ENCODE peak calls at places on chromosomes 1 and 21, in five cellular contexts. One of them, this sample, is unnamed.

GRCh38 chr21:44582980-44583799 is 2.8 kb upstream of the KRTAP10-5 start:
- DNase-seq in DND-41: no peak
- DNase-seq in hepatocyte: peak; percentile 41
- DNase-seq in right cardiac atrium: peak; percentile 31
- DNase-seq in upper lobe of right lung: no peak
- DNase-seq in this sample: no peak

GRCh38 chr1:86852289-86852688 is 61.6 kb downstream of the SELENOF start:
- DNase-seq in right cardiac atrium: no peak
- DNase-seq in DND-41: no peak
- DNase-seq in upper lobe of right lung: no peak
- DNase-seq in hepatocyte: no peak
- DNase-seq in this sample: no peak

GRCh38 chr1:174769961-174770549 is 229.7 kb upstream of the CACYBP start:
- DNase-seq in upper lobe of right lung: no peak
- DNase-seq in right cardiac atrium: no peak
- DNase-seq in DND-41: no peak
- DNase-seq in hepatocyte: peak; percentile 53
- DNase-seq in this sample: no peak

GRCh38 chr1:75614455-75615379 is 3.8 kb upstream of the SLC44A5 start:
- DNase-seq in hepatocyte: peak; percentile 77
- DNase-seq in right cardiac atrium: peak; percentile 69
- DNase-seq in DND-41: peak; percentile 62
- DNase-seq in upper lobe of right lung: peak; percentile 65
- DNase-seq in this sample: no peak

GRCh38 chr1:202274611-202275010 is 67.1 kb downstream of the UBE2T start:
- DNase-seq in DND-41: peak; percentile 22
- DNase-seq in upper lobe of right lung: no peak
- DNase-seq in hepatocyte: peak; percentile 46
- DNase-seq in right cardiac atrium: no peak
- DNase-seq in this sample: peak; percentile 35

GRCh38 chr1:232978091-232978634 is 27.8 kb downstream of the NTPCR start:
- DNase-seq in DND-41: no peak
- DNase-seq in hepatocyte: no peak
- DNase-seq in right cardiac atrium: no peak
- DNase-seq in upper lobe of right lung: no peak
- DNase-seq in this sample: no peak

GRCh38 chr1:27604579-27605299 is 795 bp upstream of the AHDC1 start:
- DNase-seq in right cardiac atrium: no peak
- DNase-seq in DND-41: no peak
- DNase-seq in upper lobe of right lung: no peak
- DNase-seq in hepatocyte: no peak
- DNase-seq in this sample: no peak

GRCh38 chr1:16249838-16250241 is 12.9 kb upstream of the CPLANE2 start:
- DNase-seq in hepatocyte: peak; percentile 41
- DNase-seq in right cardiac atrium: no peak
- DNase-seq in DND-41: no peak
- DNase-seq in upper lobe of right lung: peak; percentile 55
- DNase-seq in this sample: no peak

GRCh38 chr1:58936973-58937372 is 153.1 kb upstream of the JUN start:
- DNase-seq in upper lobe of right lung: no peak
- DNase-seq in DND-41: no peak
- DNase-seq in right cardiac atrium: no peak
- DNase-seq in hepatocyte: no peak
- DNase-seq in this sample: no peak

GRCh38 chr1:114025609-114026401 is 46.5 kb downstream of the OLFML3 start:
- DNase-seq in DND-41: no peak
- DNase-seq in hepatocyte: no peak
- DNase-seq in upper lobe of right lung: no peak
- DNase-seq in right cardiac atrium: no peak
- DNase-seq in this sample: no peak

GRCh38 chr1:183138301-183138700 is 47.8 kb upstream of the LAMC2 start:
- DNase-seq in right cardiac atrium: no peak
- DNase-seq in DND-41: no peak
- DNase-seq in hepatocyte: no peak
- DNase-seq in upper lobe of right lung: no peak
- DNase-seq in this sample: no peak

GRCh38 chr1:170805957-170806662 is 129.2 kb upstream of the MROH9 start:
- DNase-seq in upper lobe of right lung: no peak
- DNase-seq in right cardiac atrium: peak; percentile 59
- DNase-seq in DND-41: no peak
- DNase-seq in hepatocyte: peak; percentile 54
- DNase-seq in this sample: no peak

GRCh38 chr1:48105167-48105566 is 108.0 kb upstream of the TRABD2B start:
- DNase-seq in right cardiac atrium: no peak
- DNase-seq in upper lobe of right lung: no peak
- DNase-seq in hepatocyte: no peak
- DNase-seq in DND-41: no peak
- DNase-seq in this sample: no peak

GRCh38 chr1:10087210-10087609 is 54.5 kb downstream of the UBE4B start:
- DNase-seq in DND-41: no peak
- DNase-seq in right cardiac atrium: no peak
- DNase-seq in hepatocyte: no peak
- DNase-seq in upper lobe of right lung: no peak
- DNase-seq in this sample: no peak

GRCh38 chr1:37410815-37411214 is 63.6 kb upstream of the ZC3H12A start:
- DNase-seq in DND-41: peak; percentile 63
- DNase-seq in right cardiac atrium: no peak
- DNase-seq in hepatocyte: peak; percentile 63
- DNase-seq in upper lobe of right lung: no peak
- DNase-seq in this sample: no peak

GRCh38 chr1:53131590-53131938 is 10.9 kb downstream of the SLC1A7 start:
- DNase-seq in DND-41: no peak
- DNase-seq in right cardiac atrium: no peak
- DNase-seq in hepatocyte: no peak
- DNase-seq in upper lobe of right lung: no peak
- DNase-seq in this sample: no peak

GRCh38 chr1:22472596-22472995 is 20.9 kb downstream of the ZBTB40 start:
- DNase-seq in hepatocyte: no peak
- DNase-seq in DND-41: no peak
- DNase-seq in upper lobe of right lung: no peak
- DNase-seq in right cardiac atrium: no peak
- DNase-seq in this sample: no peak

GRCh38 chr1:179046808-179047636 is 21.3 kb downstream of the FAM20B start:
- DNase-seq in hepatocyte: no peak
- DNase-seq in right cardiac atrium: no peak
- DNase-seq in upper lobe of right lung: no peak
- DNase-seq in DND-41: no peak
- DNase-seq in this sample: no peak

GRCh38 chr1:56968878-56969495 is 3.2 kb upstream of the C8B start:
- DNase-seq in right cardiac atrium: no peak
- DNase-seq in hepatocyte: no peak
- DNase-seq in DND-41: no peak
- DNase-seq in upper lobe of right lung: no peak
- DNase-seq in this sample: no peak

GRCh38 chr1:54800899-54801759 is at the start of gene TTC22:
- DNase-seq in hepatocyte: peak; percentile 83
- DNase-seq in upper lobe of right lung: peak; percentile 87
- DNase-seq in DND-41: no peak
- DNase-seq in right cardiac atrium: no peak
- DNase-seq in this sample: peak; percentile 67

GRCh38 chr1:163006051-163006834 is 62.9 kb upstream of the RGS4 start:
- DNase-seq in DND-41: no peak
- DNase-seq in upper lobe of right lung: no peak
- DNase-seq in right cardiac atrium: no peak
- DNase-seq in hepatocyte: no peak
- DNase-seq in this sample: no peak

GRCh38 chr21:36589352-36589971 is 109.5 kb upstream of the SIM2 start:
- DNase-seq in upper lobe of right lung: no peak
- DNase-seq in right cardiac atrium: peak; percentile 67
- DNase-seq in hepatocyte: peak; percentile 24
- DNase-seq in DND-41: peak; percentile 27
- DNase-seq in this sample: no peak

GRCh38 chr1:12434174-12434573 is 183.8 kb downstream of the DHRS3 start:
- DNase-seq in right cardiac atrium: no peak
- DNase-seq in hepatocyte: no peak
- DNase-seq in DND-41: peak; percentile 81
- DNase-seq in upper lobe of right lung: no peak
- DNase-seq in this sample: no peak

GRCh38 chr1:25476186-25477097 is 45.7 kb downstream of the MACO1 start:
- DNase-seq in upper lobe of right lung: no peak
- DNase-seq in hepatocyte: no peak
- DNase-seq in DND-41: no peak
- DNase-seq in right cardiac atrium: no peak
- DNase-seq in this sample: no peak

GRCh38 chr1:224565186-224565585 is 50.9 kb upstream of the CNIH3 start:
- DNase-seq in hepatocyte: peak; percentile 19
- DNase-seq in upper lobe of right lung: no peak
- DNase-seq in right cardiac atrium: no peak
- DNase-seq in DND-41: no peak
- DNase-seq in this sample: no peak
- H3K27ac ChIP-seq in hepatocyte: no peak overlapping the region
- H3K27ac ChIP-seq in upper lobe of right lung: no peak overlapping the region
- H3K27ac ChIP-seq in right cardiac atrium: no peak overlapping the region
- H3K27ac ChIP-seq in DND-41: no peak overlapping the region
- H3K27ac ChIP-seq in this sample: no peak overlapping the region

GRCh38 chr1:20090119-20090518 is 20.1 kb downstream of the PLA2G5 start:
- DNase-seq in DND-41: no peak
- DNase-seq in right cardiac atrium: no peak
- DNase-seq in hepatocyte: no peak
- DNase-seq in upper lobe of right lung: no peak
- DNase-seq in this sample: no peak
- H3K27ac ChIP-seq in DND-41: no peak overlapping the region
- H3K27ac ChIP-seq in right cardiac atrium: no peak overlapping the region
- H3K27ac ChIP-seq in hepatocyte: no peak overlapping the region
- H3K27ac ChIP-seq in upper lobe of right lung: no peak overlapping the region
- H3K27ac ChIP-seq in this sample: no peak overlapping the region

DNA sequence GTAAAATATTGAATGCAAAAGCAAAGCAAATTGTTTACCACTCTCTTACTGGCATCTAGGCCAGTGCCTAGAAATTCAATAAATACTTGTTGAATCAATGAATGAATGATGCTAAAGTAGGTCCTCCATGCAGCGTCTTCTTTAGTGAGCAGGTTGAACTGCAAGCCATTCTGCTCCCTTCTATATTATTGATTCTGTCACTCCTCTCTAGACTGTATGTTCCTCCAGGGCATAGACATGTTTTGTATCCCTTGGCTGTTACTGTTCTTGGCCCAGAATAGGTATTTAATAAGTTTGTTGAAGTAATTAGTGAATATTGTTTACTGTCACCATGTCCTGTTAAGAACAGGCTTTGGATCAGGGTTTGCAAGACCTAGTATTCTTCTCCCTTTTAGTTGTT is 43.7 kb downstream of the OSBPL9 start:
- DNase-seq in upper lobe of right lung: no peak
- DNase-seq in DND-41: no peak
- DNase-seq in hepatocyte: no peak
- DNase-seq in right cardiac atrium: no peak
- DNase-seq in this sample: no peak
- H3K27ac ChIP-seq in upper lobe of right lung: no peak overlapping the region
- H3K27ac ChIP-seq in DND-41: no peak overlapping the region
- H3K27ac ChIP-seq in hepatocyte: peak overlapping the region; percentile 59
- H3K27ac ChIP-seq in right cardiac atrium: no peak overlapping the region
- H3K27ac ChIP-seq in this sample: no peak overlapping the region

GRCh38 chr1:196115641-196116040 is 492.6 kb downstream of the KCNT2 start:
- DNase-seq in DND-41: no peak
- DNase-seq in hepatocyte: no peak
- DNase-seq in upper lobe of right lung: no peak
- DNase-seq in right cardiac atrium: peak; percentile 87
- DNase-seq in this sample: no peak

GRCh38 chr1:196114193-196114592 is 494.0 kb downstream of the KCNT2 start:
- DNase-seq in DND-41: no peak
- DNase-seq in upper lobe of right lung: no peak
- DNase-seq in right cardiac atrium: no peak
- DNase-seq in hepatocyte: no peak
- DNase-seq in this sample: no peak
- H3K27ac ChIP-seq in DND-41: no peak overlapping the region
- H3K27ac ChIP-seq in upper lobe of right lung: no peak overlapping the region
- H3K27ac ChIP-seq in right cardiac atrium: no peak overlapping the region
- H3K27ac ChIP-seq in hepatocyte: no peak overlapping the region
- H3K27ac ChIP-seq in this sample: no peak overlapping the region

GRCh38 chr1:31762726-31763670 is 1.1 kb downstream of the ADGRB2 start:
- DNase-seq in upper lobe of right lung: peak; percentile 80
- DNase-seq in DND-41: peak; percentile 82
- DNase-seq in hepatocyte: peak; percentile 90
- DNase-seq in right cardiac atrium: peak; percentile 85
- DNase-seq in this sample: peak; percentile 58
- H3K27ac ChIP-seq in upper lobe of right lung: no peak overlapping the region
- H3K27ac ChIP-seq in DND-41: peak overlapping the region; percentile 29
- H3K27ac ChIP-seq in hepatocyte: no peak overlapping the region
- H3K27ac ChIP-seq in right cardiac atrium: no peak overlapping the region
- H3K27ac ChIP-seq in this sample: no peak overlapping the region